ENCODE peak calls at places on chromosomes 11 and 22, in five cellular contexts. I is tibial nerve, Q is right atrium auricular region, Y is spleen, V is endothelial cell of umbilical vein. K is an unnamed sample. For H3K9me3, the result is how much of the 10 kb centered on the place peaks cover.

GRCh38 chr11:15194671-15195415 is 80.1 kb downstream of the INSC start:
- DNase-seq in I (no peak), Q (no peak), Y (no peak), V (no peak), K (no peak)

GRCh38 chr22:19422440-19423301 is 8.9 kb downstream of the HIRA start:
- DNase-seq in I (no peak), Q (no peak), Y (peak), V (no peak), K (no peak)

GRCh38 chr11:6443269-6444003 is 2.6 kb upstream of the HPX start:
- DNase-seq in I (no peak), Q (peak), Y (peak), V (peak), K (peak)

GRCh38 chr11:18394928-18395734 is 768 bp downstream of the LDHA start:
- DNase-seq in I (no peak), Q (no peak), Y (peak), V (peak), K (peak)

GRCh38 chr11:117580866-117581265 is 216.2 kb downstream of the DSCAML1 start:
- DNase-seq in I (no peak), Q (no peak), Y (peak), V (no peak), K (no peak)

GRCh38 chr11:59560290-59560701 is 49.0 kb downstream of the OR4D9 start:
- DNase-seq in I (peak), Q (no peak), Y (no peak), V (peak), K (peak)

GRCh38 chr11:132878111-132878510 is 654.2 kb downstream of the OPCML start:
- DNase-seq in I (no peak), Q (no peak), Y (no peak), V (no peak), K (no peak)

GRCh38 chr11:125591659-125592304 is 870 bp upstream of the STT3A start:
- DNase-seq in I (no peak), Q (no peak), Y (peak), V (peak), K (peak)

GRCh38 chr11:47905358-47906059 is 57.4 kb upstream of the NUP160 start:
- DNase-seq in I (no peak), Q (no peak), Y (no peak), V (peak), K (no peak)

GRCh38 chr11:36500315-36500721 is 9.8 kb downstream of the TRAF6 start:
- DNase-seq in I (no peak), Q (no peak), Y (no peak), V (peak), K (peak)

GRCh38 chr22:32615874-32616564 is 141.4 kb downstream of the FBXO7 start:
- DNase-seq in I (no peak), Q (no peak), Y (peak), V (no peak), K (no peak)

GRCh38 chr22:29260031-29260560 is 7.7 kb downstream of the RHBDD3 start:
- DNase-seq in I (no peak), Q (peak), Y (peak), V (no peak), K (no peak)

GRCh38 chr11:58573451-58574104 is 2.1 kb downstream of the LPXN start:
- DNase-seq in I (peak), Q (peak), Y (no peak), V (peak), K (peak)

GRCh38 chr11:19605500-19606371 is 106.9 kb upstream of the NAV2 start:
- DNase-seq in I (no peak), Q (no peak), Y (no peak), V (no peak), K (peak)

GRCh38 chr22:43109921-43110443 is 568 bp upstream of the BIK start:
- DNase-seq in I (no peak), Q (no peak), Y (no peak), V (no peak), K (no peak)

GRCh38 chr11:37370817-37371216 is 772.8 kb upstream of the RAG2 start:
- DNase-seq in I (no peak), Q (no peak), Y (no peak), V (no peak), K (no peak)

GRCh38 chr11:15743244-15743629 is 613.1 kb downstream of the SOX6 start:
- DNase-seq in I (no peak), Q (no peak), Y (no peak), V (no peak), K (no peak)

GRCh38 chr22:26131755-26132154 is 37.5 kb upstream of the SEZ6L start:
- DNase-seq in I (no peak), Q (no peak), Y (no peak), V (no peak), K (no peak)

GRCh38 chr11:111764621-111765020 is 1.6 kb downstream of the PPP2R1B start:
- DNase-seq in I (no peak), Q (no peak), Y (no peak), V (peak), K (peak)

GRCh38 chr11:101428918-101429317 is 154.9 kb downstream of the TRPC6 start:
- DNase-seq in I (no peak), Q (no peak), Y (no peak), V (no peak), K (peak)

GRCh38 chr22:22403771-22404170 is 104.8 kb downstream of the ZNF280B start:
- DNase-seq in I (no peak), Q (peak), Y (no peak), V (no peak), K (no peak)

GRCh38 chr11:45919276-45919675 is 1.6 kb upstream of the PEX16 start:
- DNase-seq in I (no peak), Q (no peak), Y (peak), V (no peak), K (no peak)
- H3K4me3 ChIP-seq in I (no peak), Q (no peak), Y (peak), V (no peak), K (no peak)

GRCh38 chr11:85414175-85414574 is 213.0 kb downstream of the DLG2 start:
- DNase-seq in I (no peak), Q (no peak), Y (no peak), V (no peak), K (no peak)
- H3K9me3 ChIP-seq in I (under half), Q (under half), Y (under half), V (under half), K (under half)

GRCh38 chr11:95791385-95792033 is 1.2 kb downstream of the CEP57 start:
- DNase-seq in I (no peak), Q (no peak), Y (no peak), V (no peak), K (no peak)

GRCh38 chr11:95789506-95790122 is at the start of gene FAM76B:
- DNase-seq in I (peak), Q (peak), Y (peak), V (peak), K (peak)

GRCh38 chr11:95790123-95790932 is at the start of gene CEP57:
- DNase-seq in I (peak), Q (peak), Y (peak), V (peak), K (peak)

GRCh38 chr11:95792200-95792599 is 1.9 kb downstream of the CEP57 start:
- DNase-seq in I (no peak), Q (no peak), Y (no peak), V (no peak), K (no peak)

DNA sequence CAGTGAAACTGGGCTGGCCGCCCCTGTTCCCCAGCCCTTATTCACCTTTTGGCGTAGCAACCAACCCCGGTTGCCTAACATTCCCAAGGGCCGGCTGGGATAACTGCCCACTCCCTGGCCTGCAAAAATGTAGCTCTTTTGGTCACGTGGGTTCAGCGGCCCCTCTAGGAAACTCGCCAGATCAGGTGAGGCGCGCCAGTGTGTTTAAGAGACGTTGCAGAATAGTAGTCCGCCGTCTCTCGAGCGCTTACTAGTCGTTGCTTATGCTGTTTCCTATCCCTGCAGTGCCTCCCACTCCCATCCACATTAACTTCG is 592 bp downstream of the CEP57 start:
- DNase-seq in I (peak), Q (peak), Y (no peak), V (peak), K (peak)
- H3K4me3 ChIP-seq in I (peak), Q (peak), Y (peak), V (peak), K (peak)

DNA sequence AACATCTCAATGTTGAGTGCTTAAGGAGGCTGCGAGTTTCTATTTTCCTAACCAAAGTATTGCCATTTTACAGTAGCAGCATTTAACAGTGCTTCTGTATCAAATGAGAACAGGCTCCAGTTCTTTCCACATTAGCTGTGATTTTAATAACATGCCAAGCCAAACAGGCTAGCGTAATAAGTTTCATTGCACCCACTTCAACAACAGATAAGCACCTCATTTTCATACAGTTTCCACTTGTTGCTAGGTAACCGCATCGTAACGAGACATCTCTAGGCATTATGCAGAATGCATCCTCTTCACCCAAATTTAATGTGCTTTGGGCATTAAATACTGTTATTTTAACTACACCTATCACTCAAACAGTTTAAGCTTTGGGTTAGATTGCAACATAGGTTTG is 79.0 kb downstream of the CADM1 start:
- DNase-seq in I (no peak), Q (no peak), Y (no peak), V (no peak), K (no peak)
- H3K9me3 ChIP-seq in I (under half), Q (under half), Y (under half), V (under half), K (under half)

GRCh38 chr11:44348114-44348513 is 38.2 kb upstream of the ALX4 start:
- DNase-seq in I (no peak), Q (no peak), Y (no peak), V (no peak), K (no peak)

GRCh38 chr11:44348721-44349120 is 38.8 kb upstream of the ALX4 start:
- DNase-seq in I (no peak), Q (no peak), Y (no peak), V (no peak), K (no peak)

GRCh38 chr11:44349328-44349727 is 39.4 kb upstream of the ALX4 start:
- DNase-seq in I (no peak), Q (no peak), Y (no peak), V (no peak), K (no peak)

GRCh38 chr11:44351898-44352498 is 42.1 kb upstream of the ALX4 start:
- DNase-seq in I (no peak), Q (no peak), Y (no peak), V (no peak), K (peak)

GRCh38 chr11:44351006-44351660 is 41.2 kb upstream of the ALX4 start:
- DNase-seq in I (no peak), Q (no peak), Y (peak), V (no peak), K (no peak)
- H3K4me3 ChIP-seq in I (no peak), Q (no peak), Y (peak), V (no peak), K (no peak)

GRCh38 chr11:484616-485015 is 22.4 kb downstream of the RNH1 start:
- DNase-seq in I (no peak), Q (no peak), Y (no peak), V (no peak), K (no peak)
- H3K9me3 ChIP-seq in I (under half), Q (under half), Y (under half), V (under half), K (under half)

DNA sequence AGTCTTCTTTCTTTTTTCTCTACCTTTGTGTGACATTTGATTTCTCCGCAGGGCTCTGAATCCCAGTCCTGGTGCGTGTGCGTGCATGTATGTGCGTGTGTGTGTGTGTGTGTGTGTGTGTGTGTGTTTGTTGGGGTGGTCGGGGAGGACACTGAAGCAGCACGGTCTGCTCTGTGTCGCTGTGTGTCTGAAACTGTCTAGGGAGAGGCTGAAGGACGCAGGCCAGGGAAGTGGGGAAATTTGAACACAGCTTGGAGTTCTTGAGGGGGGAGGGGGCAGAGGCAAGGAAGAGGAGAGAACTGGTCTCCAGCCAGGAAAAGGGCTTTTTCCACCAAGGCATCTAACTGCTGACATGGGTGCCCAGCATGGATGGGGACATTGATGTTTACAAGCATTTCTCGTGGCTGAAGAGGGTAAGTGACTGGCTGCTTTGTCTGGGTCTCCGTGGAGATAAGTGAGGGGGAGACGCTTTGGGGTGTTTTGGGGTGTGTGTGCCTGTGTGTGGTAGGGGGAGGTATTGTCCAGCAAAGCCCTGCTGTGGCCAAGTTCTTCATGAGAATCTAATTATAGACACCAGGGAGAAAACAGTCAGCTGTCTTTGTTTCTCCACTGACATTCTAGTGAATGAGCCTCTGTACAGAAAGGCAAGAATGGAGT is 63.6 kb downstream of the PPFIBP2 start:
- DNase-seq in I (peak), Q (no peak), Y (no peak), V (no peak), K (peak)
- H3K4me3 ChIP-seq in I (peak), Q (peak), Y (peak), V (no peak), K (peak)

DNA sequence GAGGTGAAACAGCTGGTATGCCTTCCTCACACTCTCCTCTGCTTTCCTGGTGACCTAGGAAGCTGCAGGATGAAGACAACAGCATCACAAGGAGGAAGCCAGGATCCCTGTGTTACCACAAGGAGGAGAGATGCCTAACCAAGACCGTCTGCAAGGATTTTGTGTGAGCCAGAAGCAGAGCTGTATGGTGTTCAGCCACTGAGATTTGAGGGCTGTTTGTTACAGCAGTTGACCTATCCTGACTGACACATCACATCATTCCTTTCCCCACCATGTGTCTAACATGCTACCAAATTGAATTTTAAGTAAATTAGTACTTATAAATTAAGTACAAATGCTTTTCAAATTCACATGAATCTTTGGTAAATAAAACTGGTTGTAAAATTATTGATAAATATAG is 8.9 kb upstream of the CHKA start:
- DNase-seq in I (no peak), Q (no peak), Y (no peak), V (no peak), K (no peak)
- H3K9me3 ChIP-seq in I (under half), Q (under half), Y (under half), V (under half), K (under half)

DNA sequence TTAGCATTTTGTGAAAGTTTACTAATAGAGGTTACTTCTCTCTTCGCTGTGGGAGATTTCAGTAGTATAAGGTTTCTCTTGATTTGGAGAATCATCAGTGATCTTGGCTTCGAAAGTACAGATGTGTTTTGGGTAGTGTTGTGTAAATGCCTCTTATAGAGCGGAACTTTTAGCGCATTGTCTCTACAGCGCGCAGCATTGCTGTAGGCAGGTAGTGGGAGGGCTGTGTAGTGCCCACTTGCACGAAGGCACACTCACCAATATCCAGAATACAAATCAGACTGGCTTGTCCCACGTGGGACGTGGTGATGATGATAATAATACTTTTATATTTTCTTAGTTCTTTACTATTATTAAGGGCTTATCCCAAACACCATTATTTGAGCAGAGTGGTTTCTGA is 51.4 kb downstream of the FAM83F start:
- DNase-seq in I (no peak), Q (no peak), Y (no peak), V (no peak), K (no peak)
- H3K4me3 ChIP-seq in I (peak), Q (no peak), Y (peak), V (no peak), K (peak)

GRCh38 chr22:49534386-49534785 is 293.3 kb downstream of the BRD1 start:
- DNase-seq in I (no peak), Q (no peak), Y (peak), V (no peak), K (no peak)

GRCh38 chr22:49533886-49534285 is 293.8 kb downstream of the BRD1 start:
- DNase-seq in I (no peak), Q (no peak), Y (peak), V (no peak), K (no peak)

GRCh38 chr22:49536571-49537131 is 291.0 kb downstream of the BRD1 start:
- DNase-seq in I (no peak), Q (no peak), Y (peak), V (no peak), K (no peak)

GRCh38 chr22:49535527-49536125 is 292.0 kb downstream of the BRD1 start:
- DNase-seq in I (no peak), Q (no peak), Y (peak), V (no peak), K (no peak)

DNA sequence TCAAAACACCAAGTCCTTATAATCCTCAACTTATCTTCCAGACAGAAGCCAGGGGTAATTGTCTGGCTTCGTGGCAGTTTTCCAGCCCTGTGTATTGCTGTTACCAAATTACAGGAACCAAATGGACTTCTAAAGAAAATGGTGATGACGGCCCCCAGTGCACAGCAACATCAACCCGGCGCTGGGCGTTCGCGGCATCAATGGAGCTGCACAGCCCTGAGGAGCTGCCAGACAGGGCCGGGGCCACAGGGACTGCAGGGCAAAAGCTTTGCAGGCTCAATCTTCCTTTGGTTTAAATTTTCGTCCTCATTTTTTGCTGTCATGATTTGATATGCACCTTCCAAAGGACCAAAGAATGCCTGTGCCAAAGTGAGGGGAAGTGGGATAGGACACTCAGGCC is 292.5 kb downstream of the BRD1 start:
- DNase-seq in I (no peak), Q (no peak), Y (peak), V (no peak), K (no peak)
- H3K9me3 ChIP-seq in I (under half), Q (under half), Y (under half), V (under half), K (under half)

K was measured in A673.